ENCODE peak calls at places on chromosome 5, in four cellular contexts. E is kidney, L is cardiac muscle cell, B is activated B cell treated with CpG ODN at 0.5 μM for 24 hours. A is an unnamed sample.

GRCh38 chr5:148733601-148734438 is 79.5 kb upstream of the HTR4 start:
- DNase-seq in E (no peak), B (peak), L (peak), A (peak)

GRCh38 chr5:52838306-52839015 is 50.7 kb downstream of the ITGA1 start:
- DNase-seq in L (no peak), B (no peak), E (no peak), A (no peak)

GRCh38 chr5:1064383-1065142 is 47.3 kb downstream of the SLC12A7 start:
- DNase-seq in E (peak), B (no peak), L (no peak), A (no peak)

GRCh38 chr5:96896806-96897205 is 20.5 kb downstream of the ERAP2 start:
- DNase-seq in L (no peak), B (peak), E (no peak), A (peak)

GRCh38 chr5:60633336-60633735 is 66.6 kb downstream of the DEPDC1B start:
- DNase-seq in E (no peak), L (peak), B (no peak), A (no peak)

GRCh38 chr5:81838307-81838906 is 87.5 kb upstream of the SSBP2 start:
- DNase-seq in B (no peak), E (no peak), L (peak), A (no peak)

GRCh38 chr5:171759777-171760176 is 25.8 kb upstream of the SMIM23 start:
- DNase-seq in B (no peak), L (no peak), E (no peak), A (no peak)

GRCh38 chr5:144202072-144202471 is 31.4 kb downstream of the KCTD16 start:
- DNase-seq in L (peak), E (no peak), B (no peak), A (no peak)

GRCh38 chr5:139745800-139746690 is 49.6 kb upstream of the PSD2 start:
- DNase-seq in B (peak), E (peak), L (peak), A (no peak)

GRCh38 chr5:156824800-156825199 is 25.3 kb upstream of the PPP1R2B start:
- DNase-seq in L (peak), E (no peak), B (no peak), A (no peak)
- TF ChIP-seq CTCF in L (peak), E (no peak), B (no peak), A (no peak)

DNA sequence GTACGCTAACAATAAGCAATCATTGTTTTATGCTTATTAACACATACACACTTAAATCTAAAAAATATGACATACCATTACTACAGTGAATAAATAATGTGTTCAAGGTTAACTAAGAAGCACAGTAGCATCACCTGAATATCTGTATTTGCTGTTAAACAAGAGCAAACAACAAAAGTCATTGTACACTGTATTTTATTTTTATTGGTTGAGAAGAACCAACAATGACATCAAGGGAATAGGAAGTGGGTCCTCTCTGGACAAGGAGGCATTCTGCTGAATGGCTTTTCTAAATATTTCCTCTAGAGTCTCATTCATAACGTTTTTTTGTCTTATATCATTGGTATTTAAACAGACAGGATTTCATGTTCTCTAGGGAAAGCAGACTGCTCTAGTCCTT is 460.4 kb downstream of the CDH9 start:
- DNase-seq in E (no peak), L (no peak), B (no peak), A (no peak)
- TF ChIP-seq CTCF in E (no peak), L (no peak), B (no peak), A (no peak)

DNA sequence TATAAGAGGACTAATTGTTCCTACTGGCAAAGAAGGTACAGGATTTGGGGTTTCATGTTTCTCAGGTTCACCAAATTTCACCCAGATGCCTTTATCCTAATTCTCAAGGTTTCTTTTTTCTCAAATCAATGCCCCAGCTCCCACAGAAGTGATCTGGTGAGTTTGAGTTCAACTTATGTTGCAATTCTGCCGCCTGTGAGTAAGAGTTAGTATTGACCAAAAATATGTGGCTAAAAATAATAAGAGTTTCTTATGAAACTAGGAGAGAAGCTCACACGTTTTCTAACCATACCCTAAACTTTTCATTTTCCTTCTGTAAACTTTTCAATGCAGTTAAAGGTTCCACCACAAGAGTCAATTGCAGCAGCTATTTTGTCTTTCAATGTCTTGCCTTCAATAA is 15.1 kb downstream of the SLCO6A1 start:
- DNase-seq in B (no peak), L (peak), E (no peak), A (no peak)
- TF ChIP-seq CTCF in B (no peak), L (no peak), E (no peak), A (no peak)

GRCh38 chr5:50562694-50563093 is 103.7 kb upstream of the PARP8 start:
- DNase-seq in B (no peak), E (no peak), L (no peak), A (no peak)

GRCh38 chr5:50564079-50564478 is 102.4 kb upstream of the PARP8 start:
- DNase-seq in E (no peak), B (no peak), L (no peak), A (no peak)

GRCh38 chr5:50559955-50560354 is 106.5 kb upstream of the PARP8 start:
- DNase-seq in L (no peak), E (no peak), B (no peak), A (no peak)

GRCh38 chr5:50564558-50564957 is 101.9 kb upstream of the PARP8 start:
- DNase-seq in B (no peak), L (no peak), E (no peak), A (no peak)
- TF ChIP-seq CTCF in B (no peak), L (no peak), E (no peak), A (no peak)

DNA sequence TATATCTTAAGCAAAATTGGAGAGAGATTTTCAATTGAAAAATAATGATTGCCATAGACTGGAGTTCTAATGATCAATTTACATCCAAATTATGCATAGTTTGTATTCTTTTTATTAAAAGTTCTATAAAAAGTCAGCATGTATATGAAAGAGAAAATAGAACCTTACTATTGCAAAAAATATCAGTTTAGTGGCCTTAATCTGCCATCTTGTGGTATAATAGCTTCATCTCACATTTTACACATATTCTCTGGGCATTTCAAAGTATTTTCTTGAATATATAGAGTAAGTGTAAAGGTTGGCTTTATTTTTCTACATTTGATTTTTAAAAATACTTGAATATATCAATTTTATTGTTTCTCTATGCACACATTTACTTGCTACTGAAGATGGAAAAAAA is 1858.6 kb upstream of the CDH9 start:
- DNase-seq in E (no peak), B (no peak), L (peak), A (no peak)
- TF ChIP-seq CTCF in E (no peak), B (no peak), L (no peak), A (no peak)